ENCODE peak calls at places on chromosomes 2 and 18, in nine cellular contexts. D is Kasumi-1; F is stimulated activated naive CD4-positive, alpha-beta T cell; P is SW 1271; N is T-helper 2 cell; Q is left cardiac atrium; I is left lobe of liver; L is nephron progenitor cell; A is NB4. S is an unnamed sample.
A peak's percentile ranks its signal among the peaks of the same experiment; 100 is the strongest.

GRCh38 chr2:32168513-32168912 is 2.8 kb downstream of the SLC30A6 start:
- DNase-seq in I (no peak), P (no peak), N (no peak), A (no peak), Q (no peak), F (no peak), L (no peak), D (no peak), S (no peak)

GRCh38 chr18:65937180-65937579 is 186.4 kb downstream of the CDH7 start:
- DNase-seq in P (no peak), A (no peak), D (no peak), N (no peak), I (no peak), F (no peak), Q (no peak), L (no peak), S (no peak)

GRCh38 chr2:240304746-240305161 is 130.7 kb upstream of the GPC1 start:
- DNase-seq in A (no peak), F (no peak), P (no peak), I (peak; percentile 23), Q (no peak), N (no peak), L (no peak), D (no peak), S (no peak)

GRCh38 chr2:160967523-160967922 is 192.7 kb upstream of the TANK start:
- DNase-seq in P (no peak), A (no peak), F (no peak), Q (no peak), N (no peak), L (no peak), I (no peak), D (no peak), S (no peak)

GRCh38 chr18:46352520-46353250 is 248.5 kb downstream of the HAUS1 start:
- DNase-seq in D (no peak), A (no peak), P (no peak), Q (no peak), I (no peak), L (no peak), N (no peak), F (no peak), S (no peak)

GRCh38 chr2:219713110-219713509 is 85.7 kb downstream of the SLC4A3 start:
- DNase-seq in N (no peak), A (peak; percentile 65), L (no peak), I (no peak), P (no peak), F (no peak), D (peak; percentile 9), Q (no peak), S (no peak)

GRCh38 chr2:3805120-3805519 is 101.7 kb downstream of the DCDC2C start:
- DNase-seq in F (no peak), N (no peak), A (peak; percentile 30), L (peak; percentile 52), Q (no peak), D (peak; percentile 59), I (peak; percentile 62), P (no peak), S (no peak)

GRCh38 chr2:204842731-204843490 is 297.6 kb downstream of the PARD3B start:
- DNase-seq in Q (peak; percentile 45), I (no peak), L (no peak), D (no peak), A (no peak), F (no peak), N (no peak), P (peak; percentile 46), S (peak; percentile 72)

GRCh38 chr18:23828426-23828825 is 139.2 kb downstream of the LAMA3 start:
- DNase-seq in D (peak; percentile 85), L (no peak), Q (no peak), A (peak; percentile 83), N (no peak), P (peak; percentile 57), F (peak; percentile 58), I (no peak), S (no peak)